ENCODE peak calls at places on chromosomes 11 and 22, in four cellular contexts. C is NCI-H1092 treated with DMSO at 0.1 percent for 48 hours, R is sciatic nerve, G is lower lobe of right lung. O is an unnamed sample.

GRCh38 chr11:111730871-111731591 is 35.2 kb downstream of the PPP2R1B start:
- DNase-seq in R (no peak), C (peak), G (no peak), O (peak)

GRCh38 chr11:8717876-8718753 is 35.5 kb downstream of the RPL27A start:
- DNase-seq in C (no peak), R (no peak), G (no peak), O (peak)

GRCh38 chr22:46088541-46089311 is 61.6 kb upstream of the PPARA start:
- DNase-seq in R (peak), C (no peak), G (peak), O (no peak)

GRCh38 chr11:102596578-102596977 is 28.6 kb downstream of the MMP20 start:
- DNase-seq in C (no peak), R (no peak), G (no peak), O (no peak)

GRCh38 chr22:19103881-19104821 is 18.1 kb downstream of the DGCR2 start:
- DNase-seq in G (no peak), R (peak), C (peak), O (peak)

GRCh38 chr11:57732661-57733060 is 8.6 kb upstream of the SELENOH start:
- DNase-seq in C (no peak), G (no peak), R (no peak), O (no peak)

GRCh38 chr11:129257512-129257911 is 65.4 kb upstream of the ARHGAP32 start:
- DNase-seq in R (no peak), G (no peak), C (no peak), O (no peak)

GRCh38 chr11:62077136-62077535 is 46.7 kb upstream of the INCENP start:
- DNase-seq in C (no peak), G (no peak), R (no peak), O (no peak)

GRCh38 chr11:46475041-46475925 is 83.7 kb upstream of the CHRM4 start:
- DNase-seq in R (no peak), C (no peak), G (no peak), O (no peak)

GRCh38 chr11:132718711-132719641 is 813.3 kb downstream of the OPCML start:
- DNase-seq in C (no peak), G (no peak), R (no peak), O (no peak)

GRCh38 chr22:29706493-29706892 is 13.3 kb upstream of the CABP7 start:
- DNase-seq in C (peak), R (no peak), G (no peak), O (no peak)

GRCh38 chr11:118657709-118658108 is 21.7 kb downstream of the TREH start:
- DNase-seq in G (no peak), C (no peak), R (no peak), O (no peak)

GRCh38 chr11:69926376-69927050 is 107.3 kb upstream of the FGF3 start:
- DNase-seq in C (no peak), G (peak), R (no peak), O (no peak)

GRCh38 chr22:39352301-39352867 is 2.6 kb downstream of the SYNGR1 start:
- DNase-seq in R (no peak), C (no peak), G (no peak), O (no peak)

GRCh38 chr11:94700631-94701030 is 67.5 kb upstream of the AMOTL1 start:
- DNase-seq in C (no peak), G (no peak), R (no peak), O (no peak)

GRCh38 chr11:76577921-76578654 is 92.5 kb downstream of the LRRC32 start:
- DNase-seq in G (no peak), C (no peak), R (no peak), O (no peak)

GRCh38 chr11:77411238-77411637 is 62.7 kb downstream of the PAK1 start:
- DNase-seq in C (no peak), R (peak), G (peak), O (peak)

GRCh38 chr22:49871482-49871881 is 17.8 kb downstream of the ZBED4 start:
- DNase-seq in C (no peak), R (no peak), G (no peak), O (no peak)

GRCh38 chr11:8728566-8728965 is 46.0 kb downstream of the RPL27A start:
- DNase-seq in G (no peak), R (no peak), C (no peak), O (no peak)

GRCh38 chr11:45423475-45424081 is 137.4 kb upstream of the SYT13 start:
- DNase-seq in R (peak), G (no peak), C (no peak), O (no peak)

GRCh38 chr22:41544671-41545476 is 604 bp upstream of the POLR3H start:
- DNase-seq in G (no peak), R (no peak), C (peak), O (no peak)

GRCh38 chr22:46287873-46288751 is 8.6 kb upstream of the GTSE1 start:
- DNase-seq in G (peak), R (no peak), C (no peak), O (no peak)

GRCh38 chr11:77141034-77141433 is 13.0 kb downstream of the MYO7A start:
- DNase-seq in C (peak), R (no peak), G (no peak), O (no peak)